ENCODE peak calls at places on chromosomes 11 and 22, in five cellular contexts. H, K, W, I and D are unnamed samples.

GRCh38 chr11:33616552-33616951 is 84.1 kb downstream of the C11orf91 start:
- DNase-seq in W (no peak), I (no peak), H (no peak), K (no peak), D (no peak)

GRCh38 chr11:36598051-36598450 is at the start of gene RAG2:
- DNase-seq in W (no peak), K (no peak), H (no peak), I (no peak), D (no peak)

GRCh38 chr11:100980156-100980555 is 149.5 kb downstream of the PGR start:
- DNase-seq in K (peak), W (no peak), I (no peak), H (no peak), D (no peak)

GRCh38 chr11:122769126-122769780 is 69.0 kb upstream of the CRTAM start:
- DNase-seq in W (no peak), I (no peak), H (no peak), K (no peak), D (no peak)

GRCh38 chr11:13928566-13929251 is 33.8 kb upstream of the SPON1 start:
- DNase-seq in H (no peak), W (no peak), I (peak), K (peak), D (no peak)

GRCh38 chr11:117366183-117366582 is 38.5 kb downstream of the CEP164 start:
- DNase-seq in W (no peak), K (peak), H (no peak), I (no peak), D (no peak)

GRCh38 chr11:78231962-78232459 is 43.3 kb downstream of the USP35 start:
- DNase-seq in K (no peak), H (no peak), W (no peak), I (peak), D (no peak)

GRCh38 chr11:26741036-26741435 is 19.2 kb upstream of the SLC5A12 start:
- DNase-seq in K (no peak), H (no peak), I (no peak), W (no peak), D (no peak)

GRCh38 chr22:26615149-26615548 is 2.7 kb downstream of the CRYBB1 start:
- DNase-seq in H (no peak), K (no peak), W (no peak), I (no peak), D (no peak)

GRCh38 chr11:128619540-128620305 is 32.4 kb upstream of the ETS1 start:
- DNase-seq in W (no peak), I (no peak), H (no peak), K (no peak), D (no peak)